ENCODE peak calls at places on chromosomes 7 and 10, in nine cellular contexts. T is HFFc6, W is nephron progenitor cell, N is RWPE1, O is GM23338, Q is tibial artery, R is heart right ventricle, L is HepG2, P is cardiac fibroblast. U is an unnamed sample.

GRCh38 chr7:97015279-97015678 is 9.4 kb downstream of the DLX5 start:
- DNase-seq in L (no peak), P (no peak), O (peak), W (no peak), T (no peak), R (no peak), Q (no peak), N (no peak), U (no peak)

GRCh38 chr7:8176370-8177081 is 85.4 kb downstream of the ICA1 start:
- DNase-seq in O (no peak), N (no peak), P (no peak), T (no peak), W (no peak), R (no peak), Q (no peak), L (no peak), U (no peak)

GRCh38 chr10:58531084-58531695 is 18.5 kb downstream of the BICC1 start:
- DNase-seq in T (peak), L (peak), N (peak), P (peak), W (peak), R (no peak), O (peak), Q (no peak), U (peak)

GRCh38 chr7:105678811-105679495 is 97.7 kb upstream of the EFCAB10 start:
- DNase-seq in P (peak), L (no peak), N (peak), W (no peak), O (peak), T (no peak), Q (peak), R (peak), U (no peak)

GRCh38 chr7:73539709-73540108 is 17.6 kb upstream of the BAZ1B start:
- DNase-seq in L (no peak), W (no peak), Q (no peak), N (no peak), O (no peak), P (no peak), R (no peak), T (no peak), U (no peak)

GRCh38 chr7:128957613-128958012 is 19.9 kb downstream of the IRF5 start:
- DNase-seq in N (no peak), W (no peak), Q (no peak), T (no peak), R (no peak), P (no peak), O (no peak), L (no peak), U (no peak)

GRCh38 chr7:105890290-105890997 is 14.0 kb upstream of the ATXN7L1 start:
- DNase-seq in P (no peak), Q (no peak), T (no peak), N (peak), O (no peak), L (no peak), R (no peak), W (no peak), U (no peak)

GRCh38 chr7:39700932-39701331 is 77.6 kb downstream of the RALA start:
- DNase-seq in P (no peak), R (peak), W (no peak), Q (peak), N (no peak), L (no peak), T (no peak), O (no peak), U (no peak)

GRCh38 chr7:44380831-44381493 is 55.6 kb upstream of the CAMK2B start:
- DNase-seq in R (no peak), Q (peak), L (no peak), T (no peak), N (no peak), P (peak), O (no peak), W (no peak), U (no peak)

GRCh38 chr10:1715821-1716220 is 21.5 kb downstream of the ADARB2 start:
- DNase-seq in P (no peak), W (peak), Q (no peak), O (peak), R (no peak), L (no peak), N (peak), T (no peak), U (peak)

GRCh38 chr7:148483515-148483914 is 107.1 kb upstream of the C7orf33 start:
- DNase-seq in W (no peak), Q (no peak), O (no peak), N (no peak), P (no peak), R (no peak), L (no peak), T (no peak), U (no peak)

GRCh38 chr7:106064836-106065559 is 47.1 kb downstream of the SYPL1 start:
- DNase-seq in W (peak), R (peak), T (peak), L (peak), O (no peak), N (peak), Q (peak), P (peak), U (no peak)

GRCh38 chr10:34598972-34599371 is 216.1 kb downstream of the PARD3 start:
- DNase-seq in T (no peak), P (peak), R (no peak), N (no peak), O (no peak), Q (no peak), L (no peak), W (no peak), U (no peak)

GRCh38 chr10:98608417-98608816 is 161.7 kb upstream of the HPS1 start:
- DNase-seq in R (peak), P (no peak), W (no peak), N (no peak), T (no peak), L (no peak), O (peak), Q (peak), U (no peak)

GRCh38 chr10:70286616-70287015 is 2.8 kb upstream of the NPFFR1 start:
- DNase-seq in R (no peak), T (no peak), P (no peak), W (no peak), Q (no peak), L (no peak), O (no peak), N (no peak), U (no peak)

GRCh38 chr7:140165422-140165821 is 11.4 kb downstream of the KDM7A start:
- DNase-seq in N (peak), L (no peak), O (no peak), P (peak), Q (no peak), T (peak), R (no peak), W (no peak), U (no peak)

GRCh38 chr10:13820119-13820518 is 233.4 kb downstream of the PRPF18 start:
- DNase-seq in Q (no peak), N (no peak), W (no peak), P (no peak), O (no peak), L (no peak), R (no peak), T (no peak), U (no peak)

DNA sequence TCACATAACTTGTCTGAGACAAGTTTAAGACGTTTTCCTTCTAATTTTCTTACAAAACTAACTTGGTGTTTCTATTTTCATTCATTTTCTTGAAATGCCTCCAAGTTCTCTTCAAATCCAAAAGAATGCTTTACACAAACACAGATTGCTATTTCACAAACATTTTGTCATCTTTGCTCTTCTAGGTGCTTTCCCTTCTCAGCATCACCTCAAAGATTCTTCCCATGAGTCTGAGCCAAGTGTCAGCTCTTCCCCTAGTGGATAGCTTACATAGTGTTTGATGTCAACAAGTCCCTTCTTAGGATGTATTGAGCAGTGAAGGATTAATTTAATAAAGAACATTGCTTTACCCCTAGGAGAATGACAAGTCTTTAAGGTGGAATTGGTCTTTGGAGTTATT is 38.1 kb upstream of the SEMA3A start:
- DNase-seq in T (peak), N (no peak), O (peak), L (no peak), P (peak), Q (no peak), R (no peak), W (no peak), U (no peak)
- TF ChIP-seq CTCF in T (peak), N (no peak), O (no peak), L (no peak), P (peak), Q (no peak), R (no peak), W (no peak), U (no peak)

DNA sequence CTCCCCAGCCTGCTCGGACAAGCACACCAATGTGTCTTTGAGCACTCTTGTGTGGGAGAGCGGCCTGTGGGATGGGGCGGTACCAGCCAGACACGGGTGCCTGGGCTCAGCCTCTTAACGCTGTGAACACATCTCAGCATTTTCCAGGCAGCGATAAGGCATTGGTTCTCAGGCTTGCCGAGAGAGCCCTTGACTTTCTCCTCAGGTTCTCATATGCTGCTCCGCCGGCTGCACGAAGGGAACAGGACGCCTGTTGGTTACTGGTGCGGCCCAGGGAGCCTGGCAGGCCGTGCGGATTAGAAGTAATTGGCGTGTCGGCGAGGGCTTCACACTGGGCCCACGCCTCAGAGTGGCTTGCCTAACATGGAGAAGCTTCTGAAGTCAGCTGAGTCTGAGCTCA is 456.7 kb upstream of the FOXK1 start:
- DNase-seq in P (no peak), W (no peak), Q (no peak), R (no peak), N (no peak), O (no peak), L (no peak), T (no peak), U (no peak)
- TF ChIP-seq CTCF in P (no peak), W (no peak), Q (no peak), R (no peak), N (no peak), O (no peak), L (no peak), T (no peak), U (no peak)

GRCh38 chr7:116454377-116454776 is 45.2 kb upstream of the CAV2 start:
- DNase-seq in Q (no peak), O (no peak), W (no peak), L (no peak), N (no peak), T (no peak), R (no peak), P (no peak), U (no peak)

GRCh38 chr7:116449950-116450349 is 49.6 kb upstream of the CAV2 start:
- DNase-seq in N (no peak), W (no peak), T (no peak), Q (no peak), L (no peak), R (no peak), O (no peak), P (peak), U (no peak)

GRCh38 chr7:116449441-116449840 is 50.1 kb upstream of the CAV2 start:
- DNase-seq in O (no peak), P (no peak), R (no peak), T (no peak), L (no peak), W (no peak), Q (no peak), N (no peak), U (no peak)

GRCh38 chr7:116455009-116455408 is 44.5 kb upstream of the CAV2 start:
- DNase-seq in L (no peak), W (no peak), Q (no peak), R (no peak), N (no peak), P (peak), O (no peak), T (peak), U (no peak)

DNA sequence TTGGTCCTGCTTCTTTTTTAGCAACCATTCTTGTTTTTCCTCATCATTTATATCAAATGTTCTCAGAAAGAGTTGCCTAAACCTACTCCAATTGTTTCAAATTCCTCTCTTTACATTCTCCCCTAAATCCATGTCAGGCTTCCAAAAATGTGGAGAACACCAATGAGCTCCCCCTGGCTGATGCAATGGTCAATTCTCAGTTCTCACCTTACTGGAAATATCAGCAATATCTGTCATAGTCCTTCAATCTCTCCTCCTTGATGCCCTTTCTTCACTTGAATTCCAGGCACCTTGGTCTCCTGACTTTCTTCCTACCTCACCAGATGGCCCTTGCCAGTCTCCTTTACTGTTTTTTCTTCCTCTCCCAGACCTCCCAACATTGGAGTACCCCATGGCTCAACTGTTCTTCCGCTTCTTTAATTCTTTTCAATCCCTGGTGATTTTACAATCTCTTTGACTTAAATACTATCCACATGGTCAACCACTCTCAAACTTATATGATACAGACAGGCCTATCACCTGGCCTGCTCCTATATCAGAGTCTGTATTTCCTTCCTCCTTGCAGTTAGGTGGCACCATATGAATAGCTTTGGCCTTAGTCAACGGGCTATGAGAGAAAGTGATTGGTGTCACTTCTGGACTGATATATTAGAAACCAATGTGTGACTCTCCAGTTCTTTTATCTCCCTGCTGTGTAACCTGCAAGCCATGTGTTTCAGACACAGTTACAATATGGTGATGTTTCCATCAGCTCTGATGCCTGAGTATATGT is 47.4 kb upstream of the CAV2 start:
- DNase-seq in T (no peak), N (no peak), L (no peak), P (no peak), Q (no peak), O (peak), W (no peak), R (no peak), U (no peak)
- TF ChIP-seq CTCF in T (peak), N (no peak), L (no peak), P (no peak), Q (no peak), O (peak), W (no peak), R (no peak), U (no peak)

DNA sequence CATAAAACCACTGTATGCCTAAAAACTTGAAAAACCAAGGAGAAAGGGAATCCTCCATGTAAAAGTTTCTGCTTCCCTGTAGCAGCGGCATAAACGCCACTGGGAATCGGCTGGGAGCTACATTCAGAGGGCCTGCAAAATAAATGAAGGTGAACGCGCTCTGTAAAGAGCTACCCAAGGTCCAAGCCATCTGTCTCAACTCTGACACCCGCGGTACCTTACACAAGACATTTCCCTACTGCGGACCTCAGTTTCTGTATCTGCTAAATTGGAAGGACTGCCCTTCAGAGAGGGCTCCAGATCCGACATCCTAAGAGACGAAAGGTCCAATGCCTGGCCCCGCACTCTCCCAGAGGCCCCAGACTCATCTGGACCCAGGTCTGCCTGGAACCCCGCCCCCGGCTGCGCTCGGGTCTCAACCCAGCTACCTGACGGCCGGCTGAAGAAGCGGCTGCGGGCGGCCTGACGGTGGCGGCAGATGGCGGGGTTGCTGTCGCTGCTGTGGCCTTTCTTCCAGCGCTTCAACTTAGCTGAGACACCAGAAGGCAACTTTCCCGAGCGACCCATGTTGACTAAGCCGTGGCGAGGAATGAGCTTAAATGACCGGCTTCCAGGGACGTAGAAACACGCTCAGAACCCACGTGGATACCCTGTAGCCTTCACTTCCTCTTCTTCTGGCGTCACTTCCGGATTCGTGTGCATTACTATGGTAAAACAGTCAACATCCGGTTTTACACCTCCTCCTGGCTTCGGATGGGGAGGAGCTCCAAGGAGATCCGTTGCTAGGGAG is at the start of gene RRP12:
- DNase-seq in W (peak), P (peak), R (peak), T (peak), N (peak), Q (peak), L (peak), O (peak), U (peak)
- TF ChIP-seq CTCF in W (no peak), P (peak), R (no peak), T (peak), N (no peak), Q (no peak), L (no peak), O (peak), U (no peak)

GRCh38 chr10:83991986-83992753 is 147.1 kb upstream of the GHITM start:
- DNase-seq in L (peak), T (no peak), Q (no peak), P (peak), R (no peak), N (no peak), O (peak), W (peak), U (peak)
- TF ChIP-seq CTCF in L (peak), T (peak), Q (no peak), P (no peak), R (peak), N (no peak), O (peak), W (peak), U (peak)

GRCh38 chr10:43219848-43220247 is 47.0 kb downstream of the RASGEF1A start:
- DNase-seq in R (peak), Q (no peak), T (no peak), O (no peak), L (no peak), W (no peak), P (no peak), N (no peak), U (no peak)

GRCh38 chr10:43220971-43221418 is 45.9 kb downstream of the RASGEF1A start:
- DNase-seq in O (no peak), L (no peak), R (peak), T (no peak), P (no peak), N (no peak), Q (peak), W (no peak), U (no peak)

GRCh38 chr10:43223056-43223455 is 43.8 kb downstream of the RASGEF1A start:
- DNase-seq in Q (no peak), O (no peak), N (no peak), L (no peak), P (no peak), R (no peak), W (no peak), T (no peak), U (no peak)

GRCh38 chr10:43222296-43222695 is 44.6 kb downstream of the RASGEF1A start:
- DNase-seq in W (no peak), O (no peak), N (no peak), Q (peak), T (no peak), R (no peak), P (no peak), L (no peak), U (no peak)

GRCh38 chr10:43221419-43222293 is 45.2 kb downstream of the RASGEF1A start:
- DNase-seq in P (no peak), L (peak), Q (peak), N (no peak), R (peak), O (peak), W (peak), T (no peak), U (peak)
- TF ChIP-seq CTCF in P (peak), L (peak), Q (no peak), N (no peak), R (no peak), O (peak), W (peak), T (peak), U (no peak)